ENCODE peak calls at places on chromosome 3, in eight cellular contexts. One of them, this sample, is unnamed.

GRCh38 chr3:63855333-63855940 is 8.2 kb downstream of the THOC7 start:
- DNase-seq in HCT116: no peak
- DNase-seq in fibroblast of the aortic adventitia: no peak
- DNase-seq in kidney glomerular epithelial cell: no peak
- DNase-seq in nephron progenitor cell: no peak
- DNase-seq in endothelial cell of umbilical vein: no peak
- DNase-seq in EH: no peak
- DNase-seq in SW 1271: no peak
- DNase-seq in this sample: no peak

GRCh38 chr3:107798381-107798780 is 275.6 kb downstream of the BBX start:
- DNase-seq in HCT116: no peak
- DNase-seq in fibroblast of the aortic adventitia: peak
- DNase-seq in kidney glomerular epithelial cell: no peak
- DNase-seq in nephron progenitor cell: no peak
- DNase-seq in endothelial cell of umbilical vein: peak
- DNase-seq in EH: peak
- DNase-seq in SW 1271: no peak
- DNase-seq in this sample: no peak

GRCh38 chr3:72745146-72745976 is 102.9 kb downstream of the SHQ1 start:
- DNase-seq in HCT116: no peak
- DNase-seq in fibroblast of the aortic adventitia: no peak
- DNase-seq in kidney glomerular epithelial cell: peak
- DNase-seq in nephron progenitor cell: no peak
- DNase-seq in endothelial cell of umbilical vein: no peak
- DNase-seq in EH: no peak
- DNase-seq in SW 1271: no peak
- DNase-seq in this sample: no peak

GRCh38 chr3:12934431-12934830 is 93.1 kb upstream of the RPL32 start:
- DNase-seq in HCT116: no peak
- DNase-seq in fibroblast of the aortic adventitia: peak
- DNase-seq in kidney glomerular epithelial cell: no peak
- DNase-seq in nephron progenitor cell: no peak
- DNase-seq in endothelial cell of umbilical vein: no peak
- DNase-seq in EH: peak
- DNase-seq in SW 1271: no peak
- DNase-seq in this sample: no peak

GRCh38 chr3:30319713-30320112 is 286.7 kb upstream of the TGFBR2 start:
- DNase-seq in HCT116: peak
- DNase-seq in fibroblast of the aortic adventitia: peak
- DNase-seq in kidney glomerular epithelial cell: no peak
- DNase-seq in nephron progenitor cell: no peak
- DNase-seq in endothelial cell of umbilical vein: peak
- DNase-seq in EH: peak
- DNase-seq in SW 1271: peak
- DNase-seq in this sample: peak

GRCh38 chr3:168884353-168884903 is 779.1 kb downstream of the MECOM start:
- DNase-seq in HCT116: no peak
- DNase-seq in fibroblast of the aortic adventitia: peak
- DNase-seq in kidney glomerular epithelial cell: peak
- DNase-seq in nephron progenitor cell: no peak
- DNase-seq in endothelial cell of umbilical vein: peak
- DNase-seq in EH: peak
- DNase-seq in SW 1271: no peak
- DNase-seq in this sample: no peak

GRCh38 chr3:120615863-120616599 is 19.9 kb downstream of the NDUFB4 start:
- DNase-seq in HCT116: no peak
- DNase-seq in fibroblast of the aortic adventitia: peak
- DNase-seq in kidney glomerular epithelial cell: no peak
- DNase-seq in nephron progenitor cell: no peak
- DNase-seq in endothelial cell of umbilical vein: peak
- DNase-seq in EH: peak
- DNase-seq in SW 1271: no peak
- DNase-seq in this sample: peak

GRCh38 chr3:24018784-24019570 is 73.9 kb downstream of the NR1D2 start:
- DNase-seq in HCT116: no peak
- DNase-seq in fibroblast of the aortic adventitia: no peak
- DNase-seq in kidney glomerular epithelial cell: peak
- DNase-seq in nephron progenitor cell: peak
- DNase-seq in endothelial cell of umbilical vein: no peak
- DNase-seq in EH: no peak
- DNase-seq in SW 1271: no peak
- DNase-seq in this sample: no peak

GRCh38 chr3:8713901-8714759 is 19.5 kb upstream of the CAV3 start:
- DNase-seq in HCT116: peak
- DNase-seq in fibroblast of the aortic adventitia: no peak
- DNase-seq in kidney glomerular epithelial cell: no peak
- DNase-seq in nephron progenitor cell: peak
- DNase-seq in endothelial cell of umbilical vein: no peak
- DNase-seq in EH: peak
- DNase-seq in SW 1271: no peak
- DNase-seq in this sample: no peak

GRCh38 chr3:46097691-46098241 is 70.5 kb upstream of the XCR1 start:
- DNase-seq in HCT116: no peak
- DNase-seq in fibroblast of the aortic adventitia: peak
- DNase-seq in kidney glomerular epithelial cell: no peak
- DNase-seq in nephron progenitor cell: no peak
- DNase-seq in endothelial cell of umbilical vein: no peak
- DNase-seq in EH: peak
- DNase-seq in SW 1271: no peak
- DNase-seq in this sample: peak

This sample was measured in MV-4-11.